ENCODE peak calls at places on chromosomes 4 and X, in six cellular contexts. One of them, this sample, is unnamed.
A peak's percentile ranks its signal among the peaks of the same experiment; 100 is the strongest.

GRCh38 chr4:26557164-26557563 is 26.7 kb upstream of the TBC1D19 start:
- DNase-seq in stimulated activated naive CD4-positive, alpha-beta T cell treated with Interleukin-2 at 50 U/mL for 16 hours: no peak
- DNase-seq in CD8-positive, alpha-beta memory T cell: no peak
- DNase-seq in A549: no peak
- DNase-seq in neural crest cell: no peak
- DNase-seq in choroid plexus epithelial cell: peak; percentile 84
- DNase-seq in this sample: no peak

GRCh38 chr4:8821151-8821950 is 50.3 kb downstream of the HMX1 start:
- DNase-seq in stimulated activated naive CD4-positive, alpha-beta T cell treated with Interleukin-2 at 50 U/mL for 16 hours: no peak
- DNase-seq in CD8-positive, alpha-beta memory T cell: no peak
- DNase-seq in A549: no peak
- DNase-seq in neural crest cell: no peak
- DNase-seq in choroid plexus epithelial cell: no peak
- DNase-seq in this sample: no peak

GRCh38 chrX:125005863-125006262 is 313.8 kb upstream of the TEX13C start:
- DNase-seq in stimulated activated naive CD4-positive, alpha-beta T cell treated with Interleukin-2 at 50 U/mL for 16 hours: no peak
- DNase-seq in CD8-positive, alpha-beta memory T cell: no peak
- DNase-seq in A549: no peak
- DNase-seq in neural crest cell: no peak
- DNase-seq in choroid plexus epithelial cell: no peak
- DNase-seq in this sample: no peak

GRCh38 chr4:47471064-47471463 is 7.6 kb upstream of the COMMD8 start:
- DNase-seq in stimulated activated naive CD4-positive, alpha-beta T cell treated with Interleukin-2 at 50 U/mL for 16 hours: no peak
- DNase-seq in CD8-positive, alpha-beta memory T cell: no peak
- DNase-seq in A549: no peak
- DNase-seq in neural crest cell: no peak
- DNase-seq in choroid plexus epithelial cell: no peak
- DNase-seq in this sample: no peak

GRCh38 chr4:80206541-80207171 is 9.4 kb downstream of the PRDM8 start:
- DNase-seq in stimulated activated naive CD4-positive, alpha-beta T cell treated with Interleukin-2 at 50 U/mL for 16 hours: no peak
- DNase-seq in CD8-positive, alpha-beta memory T cell: no peak
- DNase-seq in A549: no peak
- DNase-seq in neural crest cell: no peak
- DNase-seq in choroid plexus epithelial cell: peak; percentile 79
- DNase-seq in this sample: no peak

GRCh38 chr4:173878701-173879100 is 348.7 kb upstream of the HAND2 start:
- DNase-seq in stimulated activated naive CD4-positive, alpha-beta T cell treated with Interleukin-2 at 50 U/mL for 16 hours: no peak
- DNase-seq in CD8-positive, alpha-beta memory T cell: no peak
- DNase-seq in A549: no peak
- DNase-seq in neural crest cell: no peak
- DNase-seq in choroid plexus epithelial cell: peak; percentile 39
- DNase-seq in this sample: no peak

GRCh38 chr4:186939766-186940165 is 216.1 kb upstream of the FAT1 start:
- DNase-seq in stimulated activated naive CD4-positive, alpha-beta T cell treated with Interleukin-2 at 50 U/mL for 16 hours: no peak
- DNase-seq in CD8-positive, alpha-beta memory T cell: no peak
- DNase-seq in A549: no peak
- DNase-seq in neural crest cell: no peak
- DNase-seq in choroid plexus epithelial cell: no peak
- DNase-seq in this sample: no peak

GRCh38 chrX:15973299-15973698 is 118.7 kb upstream of the AP1S2 start:
- DNase-seq in stimulated activated naive CD4-positive, alpha-beta T cell treated with Interleukin-2 at 50 U/mL for 16 hours: no peak
- DNase-seq in CD8-positive, alpha-beta memory T cell: peak; percentile 0
- DNase-seq in A549: peak; percentile 3
- DNase-seq in neural crest cell: peak; percentile 10
- DNase-seq in choroid plexus epithelial cell: peak; percentile 23
- DNase-seq in this sample: no peak

GRCh38 chr4:139279723-139280620 is at the start of gene MGARP:
- DNase-seq in stimulated activated naive CD4-positive, alpha-beta T cell treated with Interleukin-2 at 50 U/mL for 16 hours: peak; percentile 7
- DNase-seq in CD8-positive, alpha-beta memory T cell: peak; percentile 11
- DNase-seq in A549: peak; percentile 42
- DNase-seq in neural crest cell: peak; percentile 26
- DNase-seq in choroid plexus epithelial cell: peak; percentile 28
- DNase-seq in this sample: peak; percentile 5

GRCh38 chrX:113522814-113523213 is 682.2 kb upstream of the AMOT start:
- DNase-seq in stimulated activated naive CD4-positive, alpha-beta T cell treated with Interleukin-2 at 50 U/mL for 16 hours: no peak
- DNase-seq in CD8-positive, alpha-beta memory T cell: no peak
- DNase-seq in A549: no peak
- DNase-seq in neural crest cell: no peak
- DNase-seq in choroid plexus epithelial cell: no peak
- DNase-seq in this sample: no peak

GRCh38 chr4:27666943-27667342 is 806.3 kb downstream of the STIM2 start:
- DNase-seq in stimulated activated naive CD4-positive, alpha-beta T cell treated with Interleukin-2 at 50 U/mL for 16 hours: no peak
- DNase-seq in CD8-positive, alpha-beta memory T cell: no peak
- DNase-seq in A549: no peak
- DNase-seq in neural crest cell: no peak
- DNase-seq in choroid plexus epithelial cell: peak; percentile 4
- DNase-seq in this sample: no peak

GRCh38 chr4:77994194-77994721 is 62.9 kb upstream of the FRAS1 start:
- DNase-seq in stimulated activated naive CD4-positive, alpha-beta T cell treated with Interleukin-2 at 50 U/mL for 16 hours: no peak
- DNase-seq in CD8-positive, alpha-beta memory T cell: peak; percentile 3
- DNase-seq in A549: peak; percentile 13
- DNase-seq in neural crest cell: peak; percentile 34
- DNase-seq in choroid plexus epithelial cell: peak; percentile 86
- DNase-seq in this sample: no peak

GRCh38 chr4:110970642-110971041 is 347.8 kb upstream of the PITX2 start:
- DNase-seq in stimulated activated naive CD4-positive, alpha-beta T cell treated with Interleukin-2 at 50 U/mL for 16 hours: no peak
- DNase-seq in CD8-positive, alpha-beta memory T cell: no peak
- DNase-seq in A549: peak; percentile 4
- DNase-seq in neural crest cell: peak; percentile 29
- DNase-seq in choroid plexus epithelial cell: peak; percentile 10
- DNase-seq in this sample: no peak

GRCh38 chr4:6688879-6689505 is 4.7 kb upstream of the S100P start:
- DNase-seq in stimulated activated naive CD4-positive, alpha-beta T cell treated with Interleukin-2 at 50 U/mL for 16 hours: peak; percentile 76
- DNase-seq in CD8-positive, alpha-beta memory T cell: peak; percentile 65
- DNase-seq in A549: peak; percentile 77
- DNase-seq in neural crest cell: peak; percentile 39
- DNase-seq in choroid plexus epithelial cell: peak; percentile 97
- DNase-seq in this sample: peak; percentile 68

GRCh38 chr4:31411606-31412005 is 691.4 kb downstream of the PCDH7 start:
- DNase-seq in stimulated activated naive CD4-positive, alpha-beta T cell treated with Interleukin-2 at 50 U/mL for 16 hours: no peak
- DNase-seq in CD8-positive, alpha-beta memory T cell: no peak
- DNase-seq in A549: no peak
- DNase-seq in neural crest cell: no peak
- DNase-seq in choroid plexus epithelial cell: peak; percentile 37
- DNase-seq in this sample: no peak

GRCh38 chr4:2333916-2334644 is 72.2 kb upstream of the MXD4 start:
- DNase-seq in stimulated activated naive CD4-positive, alpha-beta T cell treated with Interleukin-2 at 50 U/mL for 16 hours: no peak
- DNase-seq in CD8-positive, alpha-beta memory T cell: no peak
- DNase-seq in A549: no peak
- DNase-seq in neural crest cell: no peak
- DNase-seq in choroid plexus epithelial cell: no peak
- DNase-seq in this sample: no peak

GRCh38 chr4:87375719-87376291 is 15.2 kb downstream of the HSD17B11 start:
- DNase-seq in stimulated activated naive CD4-positive, alpha-beta T cell treated with Interleukin-2 at 50 U/mL for 16 hours: no peak
- DNase-seq in CD8-positive, alpha-beta memory T cell: peak; percentile 32
- DNase-seq in A549: no peak
- DNase-seq in neural crest cell: no peak
- DNase-seq in choroid plexus epithelial cell: peak; percentile 91
- DNase-seq in this sample: no peak

GRCh38 chr4:159105761-159106243 is 2.9 kb downstream of the RAPGEF2 start:
- DNase-seq in stimulated activated naive CD4-positive, alpha-beta T cell treated with Interleukin-2 at 50 U/mL for 16 hours: no peak
- DNase-seq in CD8-positive, alpha-beta memory T cell: no peak
- DNase-seq in A549: no peak
- DNase-seq in neural crest cell: no peak
- DNase-seq in choroid plexus epithelial cell: peak; percentile 66
- DNase-seq in this sample: no peak

GRCh38 chr4:88569944-88570455 is 22.3 kb upstream of the HERC3 start:
- DNase-seq in stimulated activated naive CD4-positive, alpha-beta T cell treated with Interleukin-2 at 50 U/mL for 16 hours: no peak
- DNase-seq in CD8-positive, alpha-beta memory T cell: no peak
- DNase-seq in A549: no peak
- DNase-seq in neural crest cell: no peak
- DNase-seq in choroid plexus epithelial cell: no peak
- DNase-seq in this sample: no peak

GRCh38 chr4:176230827-176231226 is 35.4 kb upstream of the SPATA4 start:
- DNase-seq in stimulated activated naive CD4-positive, alpha-beta T cell treated with Interleukin-2 at 50 U/mL for 16 hours: no peak
- DNase-seq in CD8-positive, alpha-beta memory T cell: no peak
- DNase-seq in A549: no peak
- DNase-seq in neural crest cell: no peak
- DNase-seq in choroid plexus epithelial cell: no peak
- DNase-seq in this sample: no peak

GRCh38 chr4:37531156-37531555 is 155.0 kb downstream of the RELL1 start:
- DNase-seq in stimulated activated naive CD4-positive, alpha-beta T cell treated with Interleukin-2 at 50 U/mL for 16 hours: no peak
- DNase-seq in CD8-positive, alpha-beta memory T cell: no peak
- DNase-seq in A549: no peak
- DNase-seq in neural crest cell: no peak
- DNase-seq in choroid plexus epithelial cell: no peak
- DNase-seq in this sample: no peak

GRCh38 chr4:106261980-106262379 is 54.0 kb downstream of the TBCK start:
- DNase-seq in stimulated activated naive CD4-positive, alpha-beta T cell treated with Interleukin-2 at 50 U/mL for 16 hours: no peak
- DNase-seq in CD8-positive, alpha-beta memory T cell: no peak
- DNase-seq in A549: no peak
- DNase-seq in neural crest cell: no peak
- DNase-seq in choroid plexus epithelial cell: no peak
- DNase-seq in this sample: no peak